ENCODE peak calls at places on chromosomes 1 and 21, in five cellular contexts. C, F, H, N and K are unnamed samples. For H3K4me1 and H3K27me3, the result is how much of the 10 kb centered on the place peaks cover.

GRCh38 chr1:212651521-212651920 is 43.0 kb downstream of the ATF3 start:
- DNase-seq in C (no peak), N (no peak), F (no peak), H (no peak), K (no peak)

GRCh38 chr1:112231331-112231730 is 164.7 kb upstream of the CTTNBP2NL start:
- DNase-seq in N (no peak), C (no peak), F (no peak), H (no peak), K (no peak)

GRCh38 chr1:224637510-224637909 is 21.4 kb downstream of the CNIH3 start:
- DNase-seq in C (no peak), F (no peak), H (no peak), N (no peak), K (no peak)

GRCh38 chr1:30083800-30084464 is 639.5 kb downstream of the MATN1 start:
- DNase-seq in F (no peak), H (no peak), N (no peak), C (no peak), K (peak)

GRCh38 chr1:100298512-100298911 is 32.5 kb downstream of the RTCA start:
- DNase-seq in H (no peak), F (no peak), C (no peak), N (no peak), K (no peak)

GRCh38 chr1:200260587-200261335 is 149.1 kb downstream of the ZNF281 start:
- DNase-seq in N (no peak), F (no peak), H (no peak), C (no peak), K (no peak)

GRCh38 chr1:24318988-24319863 is at the start of gene GRHL3:
- DNase-seq in H (no peak), C (no peak), F (no peak), N (peak), K (no peak)

GRCh38 chr1:159925713-159926066 is 383 bp upstream of the TAGLN2 start:
- DNase-seq in N (no peak), H (peak), C (no peak), F (no peak), K (no peak)

GRCh38 chr1:186078245-186078644 is 296.8 kb downstream of the TPR start:
- DNase-seq in H (no peak), N (no peak), F (no peak), C (no peak), K (no peak)

GRCh38 chr21:17671733-17672132 is 59.0 kb upstream of the BTG3 start:
- DNase-seq in C (no peak), H (no peak), N (no peak), F (no peak), K (no peak)

GRCh38 chr1:15764269-15764764 is 5.7 kb downstream of the FBLIM1 start:
- DNase-seq in H (no peak), C (no peak), N (peak), F (no peak), K (no peak)

GRCh38 chr21:19993186-19993711 is 1005.0 kb upstream of the NCAM2 start:
- DNase-seq in C (no peak), H (no peak), F (no peak), N (no peak), K (no peak)

GRCh38 chr1:214584805-214585766 is 17.9 kb upstream of the CENPF start:
- DNase-seq in C (no peak), N (no peak), H (no peak), F (no peak), K (no peak)

GRCh38 chr1:27598902-27599528 is 4.9 kb downstream of the AHDC1 start:
- DNase-seq in H (peak), N (no peak), C (no peak), F (peak), K (peak)

GRCh38 chr1:36534711-36535412 is 52.1 kb upstream of the CSF3R start:
- DNase-seq in H (no peak), F (no peak), C (no peak), N (no peak), K (no peak)

GRCh38 chr1:231420959-231421615 is 1.0 kb downstream of the EGLN1 start:
- DNase-seq in N (peak), C (peak), H (peak), F (peak), K (no peak)

GRCh38 chr1:25768999-25769398 is 31.0 kb upstream of the SELENON start:
- DNase-seq in F (no peak), C (no peak), N (no peak), H (no peak), K (no peak)

GRCh38 chr1:67214420-67215174 is 48.3 kb downstream of the IL23R start:
- DNase-seq in N (no peak), F (no peak), H (no peak), C (no peak), K (no peak)

GRCh38 chr21:31660134-31660565 is 657 bp downstream of the SOD1 start:
- DNase-seq in N (no peak), F (peak), C (no peak), H (no peak), K (no peak)

GRCh38 chr1:223776075-223776814 is 63.9 kb downstream of the CAPN2 start:
- DNase-seq in C (no peak), H (no peak), N (no peak), F (no peak), K (no peak)

GRCh38 chr1:33169290-33170055 is 12.4 kb downstream of the TRIM62 start:
- DNase-seq in C (no peak), H (no peak), F (no peak), N (no peak), K (no peak)

GRCh38 chr1:111140680-111140967 is 601 bp downstream of the CEPT1 start:
- DNase-seq in F (no peak), H (no peak), N (no peak), C (no peak), K (no peak)

GRCh38 chr1:109873278-109874175 is 37.1 kb upstream of the CSF1 start:
- DNase-seq in C (no peak), H (no peak), F (no peak), N (no peak), K (no peak)

GRCh38 chr1:183331095-183331742 is 87.0 kb downstream of the NMNAT2 start:
- DNase-seq in H (no peak), C (peak), F (no peak), N (no peak), K (no peak)
- H3K4me1 ChIP-seq in H (under half), C (under half), F (under half), N (under half), K (under half)

GRCh38 chr21:42621166-42621827 is 32.1 kb upstream of the PDE9A start:
- DNase-seq in C (no peak), N (no peak), F (no peak), H (no peak), K (no peak)
- H3K27me3 ChIP-seq in C (under half), N (under half), F (under half), H (half or more), K (under half)

GRCh38 chr1:205626216-205626615 is 5.6 kb downstream of the ELK4 start:
- DNase-seq in C (no peak), H (no peak), N (no peak), F (no peak), K (no peak)

GRCh38 chr1:205630651-205631009 is 1.2 kb downstream of the ELK4 start:
- DNase-seq in C (no peak), F (no peak), H (no peak), N (no peak), K (no peak)

GRCh38 chr1:205630241-205630640 is 1.6 kb downstream of the ELK4 start:
- DNase-seq in N (no peak), C (no peak), F (no peak), H (no peak), K (no peak)

GRCh38 chr1:205629751-205630150 is 2.1 kb downstream of the ELK4 start:
- DNase-seq in H (no peak), F (no peak), N (no peak), C (no peak), K (no peak)

DNA sequence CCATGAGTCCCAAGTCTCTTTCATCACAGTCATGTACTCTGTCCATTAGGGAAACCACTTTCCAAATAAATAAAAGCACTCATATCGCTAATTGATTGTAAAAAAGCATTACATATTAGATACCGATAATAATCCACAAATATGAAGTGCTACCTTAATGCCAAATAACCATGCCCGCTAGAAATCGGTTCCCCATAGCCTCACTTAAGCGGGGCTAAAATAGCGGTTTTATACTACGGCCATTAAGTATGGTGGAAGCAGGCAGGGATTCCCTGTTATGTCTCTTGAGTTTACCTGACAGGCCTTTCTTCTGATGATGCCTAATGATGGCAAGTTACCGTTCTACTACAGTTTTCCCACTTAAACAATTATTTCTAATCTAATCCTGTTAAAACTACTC is 3.9 kb downstream of the ELK4 start:
- DNase-seq in H (no peak), N (no peak), F (no peak), C (no peak), K (no peak)
- H3K4me1 ChIP-seq in H (under half), N (under half), F (under half), C (under half), K (under half)

DNA sequence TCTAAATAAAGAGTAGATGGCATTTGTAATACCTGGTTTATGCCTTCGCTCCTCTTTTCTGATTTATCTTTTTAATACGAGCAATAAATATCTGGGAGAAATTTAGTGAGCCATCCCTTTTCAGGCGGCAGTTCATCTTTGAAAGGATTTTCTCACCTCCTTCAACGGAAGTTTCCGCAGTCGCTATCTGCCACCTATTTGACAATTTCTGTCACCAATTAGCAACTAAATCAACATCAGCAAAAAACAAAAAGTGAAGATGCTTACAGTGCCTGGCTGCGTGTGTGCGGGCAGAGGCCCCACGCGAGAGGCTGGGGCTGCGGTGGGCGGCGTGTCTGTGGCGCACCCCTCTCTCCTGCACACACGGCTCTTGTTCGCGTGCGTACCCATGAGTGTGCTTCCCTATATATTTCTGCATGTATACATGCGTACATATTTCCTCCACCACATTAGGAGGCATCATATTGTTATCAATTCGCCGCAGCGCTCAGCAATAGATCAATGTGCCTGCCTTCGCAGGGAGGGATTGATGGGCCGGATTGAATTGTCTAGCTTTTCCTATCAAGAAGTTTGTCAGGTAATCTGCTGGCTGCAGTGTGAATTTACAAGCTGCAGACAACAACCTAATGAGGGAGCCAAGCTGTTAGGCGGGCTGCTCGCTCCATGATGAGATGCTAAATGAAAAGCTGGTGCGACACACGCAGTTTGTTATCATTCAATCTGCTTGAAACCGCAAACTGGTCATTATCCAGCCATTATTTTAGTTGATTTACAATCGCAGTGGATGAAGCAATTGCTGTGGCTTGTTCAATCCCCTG is 117.5 kb upstream of the BARHL2 start:
- DNase-seq in N (no peak), C (no peak), H (no peak), F (no peak), K (no peak)
- H3K27me3 ChIP-seq in N (under half), C (under half), H (half or more), F (under half), K (under half)

DNA sequence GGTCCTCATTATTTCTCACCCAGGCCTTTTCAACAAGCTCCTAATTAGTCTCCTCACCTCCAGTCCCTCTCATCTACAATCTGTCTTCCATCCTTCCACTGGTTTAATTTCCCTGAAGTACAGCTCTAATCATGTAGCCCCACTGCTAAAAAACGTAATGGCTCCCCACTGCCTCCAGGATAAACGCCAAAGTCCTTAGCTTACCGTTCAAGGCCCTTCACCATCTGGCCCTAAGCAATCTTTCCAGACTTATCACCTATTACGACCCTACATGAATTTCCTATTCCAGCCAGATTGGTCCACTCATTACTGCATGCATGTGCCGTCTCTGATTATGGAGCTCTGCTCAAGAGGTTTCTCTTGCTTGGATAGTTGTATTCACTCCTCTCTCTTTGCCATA is 83.1 kb upstream of the DAB1 start:
- DNase-seq in F (no peak), N (no peak), H (no peak), C (no peak), K (no peak)
- H3K4me1 ChIP-seq in F (under half), N (under half), H (under half), C (under half), K (under half)

DNA sequence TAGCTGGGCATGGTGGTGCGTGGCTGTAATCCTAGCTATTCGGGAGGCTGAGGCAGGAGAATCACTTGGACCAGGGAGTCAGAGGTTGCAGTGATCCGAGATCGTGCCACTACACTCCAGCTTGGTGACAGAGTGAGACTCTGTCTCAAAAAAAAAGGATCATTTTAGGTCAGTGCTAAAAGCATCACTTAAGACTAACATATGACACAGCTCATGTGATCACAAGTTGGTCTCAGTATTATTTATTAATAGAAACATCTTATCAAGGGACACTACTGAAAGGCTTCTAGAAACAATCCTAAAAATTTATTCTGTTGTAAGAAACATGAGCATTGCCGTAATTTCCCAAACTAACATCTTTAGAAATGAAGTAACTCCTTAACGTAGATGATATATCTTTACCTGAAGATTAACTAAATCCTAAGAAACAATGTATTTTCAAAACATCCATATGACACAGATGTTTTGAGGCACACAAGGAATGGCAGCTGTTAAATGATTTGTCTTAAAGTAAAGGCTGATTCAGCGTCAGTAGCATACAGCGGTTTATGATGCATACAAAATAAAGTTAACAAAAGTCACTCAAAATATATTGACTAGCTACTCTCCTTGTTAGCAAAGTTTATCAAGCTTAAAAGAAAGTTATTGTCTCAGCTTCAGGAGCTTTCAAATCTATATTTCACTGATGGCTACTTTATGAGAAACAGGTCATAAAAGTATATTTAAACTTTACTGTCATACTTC is 2.6 kb downstream of the NIBAN1 start:
- DNase-seq in N (no peak), F (no peak), H (no peak), C (no peak), K (no peak)
- H3K27me3 ChIP-seq in N (under half), F (under half), H (under half), C (under half), K (under half)

DNA sequence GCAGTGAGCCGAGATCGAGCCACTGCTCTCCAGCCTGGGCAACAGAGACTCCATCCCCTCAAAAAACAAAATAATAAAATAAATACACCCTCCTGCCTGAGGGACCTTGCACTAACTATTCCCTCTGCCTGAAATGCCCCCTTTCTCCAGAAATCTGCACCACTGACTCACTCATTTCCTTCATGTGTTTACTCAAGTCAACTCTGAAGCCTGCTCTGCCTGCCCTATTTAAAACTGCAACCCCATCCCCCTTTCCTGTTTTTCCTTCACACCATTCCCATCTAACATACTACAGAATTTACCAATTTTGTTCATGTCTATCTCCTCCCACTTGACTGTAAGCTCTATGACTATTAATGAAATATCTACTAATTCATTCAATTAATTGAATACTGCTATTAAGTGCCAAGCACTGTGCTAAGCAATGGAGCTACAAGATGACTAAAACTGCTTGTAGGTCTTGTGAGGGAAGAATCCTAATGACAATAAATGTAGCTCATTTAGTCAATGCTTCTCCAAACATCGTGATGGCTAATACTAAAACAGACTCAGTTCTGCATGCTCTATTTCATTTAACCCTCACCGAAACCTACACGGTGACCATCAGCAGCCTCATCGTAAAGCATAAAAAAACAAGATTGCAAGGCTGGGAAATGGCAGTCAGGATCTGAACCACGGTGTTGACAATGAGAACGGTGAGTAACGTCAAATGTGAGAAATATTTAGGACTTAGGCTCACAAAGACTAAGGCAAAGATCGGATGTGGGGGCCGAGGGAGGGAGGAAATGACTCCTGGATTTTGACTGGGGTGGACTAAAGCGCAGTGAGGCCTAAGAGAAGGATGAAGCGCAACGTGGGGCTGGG is 749 bp upstream of the TMEM39B start:
- DNase-seq in N (no peak), H (no peak), F (no peak), C (no peak), K (no peak)
- H3K4me1 ChIP-seq in N (under half), H (under half), F (under half), C (under half), K (under half)

DNA sequence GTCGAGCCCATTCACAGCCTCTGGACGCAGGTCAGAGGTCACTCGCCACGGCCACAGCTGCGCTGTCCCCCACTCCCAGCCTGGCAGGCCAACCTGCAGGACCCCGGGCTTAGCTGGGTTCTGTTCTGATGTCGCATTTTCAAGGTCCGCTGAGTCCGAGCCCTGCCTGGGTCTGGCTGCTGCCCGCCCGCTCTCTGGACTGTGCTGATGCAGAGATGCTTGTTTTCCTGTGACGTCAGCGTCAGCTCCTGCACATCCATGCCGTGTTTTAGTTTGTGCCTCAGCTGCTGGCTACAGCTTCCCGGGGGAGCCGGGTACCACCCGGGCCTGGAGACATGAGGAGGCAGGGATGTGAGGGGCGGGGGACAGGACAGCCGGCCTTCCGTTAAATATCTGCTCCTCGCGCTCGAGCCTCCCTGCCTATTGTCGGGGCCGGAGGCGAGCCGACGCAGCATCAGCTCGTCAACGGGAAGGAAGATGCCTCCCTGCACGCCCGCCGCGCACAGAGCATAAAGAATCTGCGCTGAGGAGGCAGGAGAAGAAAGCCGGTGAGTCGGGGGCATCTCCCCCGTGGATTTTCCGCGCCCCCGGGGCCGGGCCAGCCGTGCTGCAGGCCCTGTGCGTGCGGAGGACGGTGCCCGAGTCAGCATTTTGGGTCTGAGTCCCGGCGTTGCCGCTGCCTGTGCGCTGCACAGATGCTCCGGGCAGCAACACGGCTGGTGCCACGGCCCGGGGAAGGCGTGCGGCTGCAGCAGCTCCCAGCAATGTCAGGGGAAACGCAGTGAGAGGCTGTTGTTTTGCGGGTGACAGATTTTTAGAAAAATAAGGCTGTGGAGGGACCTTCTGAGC is 23.4 kb downstream of the PRKCZ start:
- DNase-seq in N (no peak), C (peak), H (peak), F (no peak), K (no peak)
- H3K27me3 ChIP-seq in N (under half), C (under half), H (under half), F (under half), K (under half)

DNA sequence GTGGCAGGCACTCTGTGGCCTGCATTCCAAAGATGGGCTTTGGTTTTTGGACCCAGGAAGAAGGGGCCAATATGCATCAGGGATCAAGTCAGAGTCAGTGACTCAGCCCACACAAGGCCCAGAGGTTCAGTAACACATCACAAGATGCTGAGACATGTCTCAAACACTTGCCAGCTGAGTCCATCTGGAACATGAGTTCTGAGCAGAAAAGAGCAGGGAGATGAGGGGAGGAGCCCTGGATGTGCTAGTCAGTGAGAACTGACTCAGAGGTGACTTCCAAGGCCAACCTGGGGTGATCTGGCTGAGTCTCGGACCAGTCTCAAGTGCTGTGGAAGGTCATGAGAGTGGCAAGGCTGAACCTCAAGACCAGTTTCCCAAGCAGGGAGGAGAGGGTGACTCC is 150.1 kb downstream of the CDC7 start:
- DNase-seq in F (peak), N (no peak), C (no peak), H (peak), K (peak)
- H3K4me1 ChIP-seq in F (under half), N (under half), C (under half), H (under half), K (under half)